ENCODE peak calls at places on chromosomes 13 and 19, in six cellular contexts. S, D, U, K, R and Z are unnamed samples.

GRCh38 chr19:54305141-54305540 is 7.8 kb downstream of the LILRA5 start:
- DNase-seq in S (no peak), D (no peak), U (no peak), K (no peak), R (no peak), Z (no peak)

GRCh38 chr19:51811344-51811743 is 16.4 kb downstream of the FPR3 start:
- DNase-seq in S (peak; percentile 67), D (no peak), U (no peak), K (no peak), R (no peak), Z (no peak)

GRCh38 chr19:9566729-9567128 is 17.6 kb downstream of the ZNF121 start:
- DNase-seq in S (no peak), D (no peak), U (no peak), K (no peak), R (no peak), Z (no peak)

GRCh38 chr19:5036733-5037681 is 68.1 kb downstream of the KDM4B start:
- DNase-seq in S (peak; percentile 77), D (peak; percentile 56), U (no peak), K (no peak), R (no peak), Z (no peak)

GRCh38 chr13:54593504-54593903 is 1564.9 kb downstream of the OLFM4 start:
- DNase-seq in S (no peak), D (no peak), U (no peak), K (no peak), R (no peak), Z (no peak)

GRCh38 chr13:33884506-33885221 is 66.7 kb downstream of the RFC3 start:
- DNase-seq in S (no peak), D (no peak), U (no peak), K (no peak), R (no peak), Z (no peak)

GRCh38 chr13:72849571-72849970 is 67.6 kb downstream of the PIBF1 start:
- DNase-seq in S (no peak), D (no peak), U (no peak), K (no peak), R (no peak), Z (no peak)

GRCh38 chr13:60260440-60260839 is 96.7 kb upstream of the DIAPH3 start:
- DNase-seq in S (no peak), D (no peak), U (no peak), K (no peak), R (no peak), Z (no peak)

GRCh38 chr19:47047272-47047930 is 1.0 kb downstream of the TMEM160 start:
- DNase-seq in S (no peak), D (no peak), U (no peak), K (no peak), R (no peak), Z (no peak)

GRCh38 chr19:6735181-6735891 is 2.0 kb downstream of the GPR108 start:
- DNase-seq in S (peak; percentile 11), D (no peak), U (no peak), K (no peak), R (peak; percentile 31), Z (no peak)
- H3K4me3 ChIP-seq in S (no peak overlapping the region), D (no peak overlapping the region), U (peak overlapping the region; percentile 81), K (peak overlapping the region; percentile 100), R (no peak overlapping the region), Z (peak overlapping the region; percentile 93)

GRCh38 chr19:13004273-13004672 is 9.0 kb downstream of the NFIX start:
- DNase-seq in S (no peak), D (no peak), U (no peak), K (no peak), R (no peak), Z (no peak)

GRCh38 chr19:13002389-13002898 is 7.2 kb downstream of the NFIX start:
- DNase-seq in S (peak; percentile 92), D (peak; percentile 66), U (no peak), K (no peak), R (no peak), Z (no peak)

GRCh38 chr19:13001166-13001501 is 5.9 kb downstream of the NFIX start:
- DNase-seq in S (no peak), D (no peak), U (no peak), K (no peak), R (no peak), Z (no peak)

GRCh38 chr19:13001502-13002388 is 6.5 kb downstream of the NFIX start:
- DNase-seq in S (peak; percentile 89), D (peak; percentile 66), U (no peak), K (no peak), R (peak; percentile 64), Z (no peak)

GRCh38 chr19:13002970-13003540 is 7.8 kb downstream of the NFIX start:
- DNase-seq in S (no peak), D (no peak), U (no peak), K (no peak), R (no peak), Z (no peak)
- H3K27me3 ChIP-seq in S (no peaks in the 10 kb centered on the region), D (no peaks in the 10 kb centered on the region), U (no peaks in the 10 kb centered on the region), K (no peaks in the 10 kb centered on the region), R (peaks cover 55% of the 10 kb centered on the region), Z (no peaks in the 10 kb centered on the region)

GRCh38 chr19:32165750-32166149 is 179.7 kb upstream of the ZNF507 start:
- DNase-seq in S (no peak), D (no peak), U (no peak), K (no peak), R (no peak), Z (no peak)

GRCh38 chr19:32168606-32169005 is 176.8 kb upstream of the ZNF507 start:
- DNase-seq in S (no peak), D (no peak), U (no peak), K (no peak), R (no peak), Z (no peak)

GRCh38 chr19:32165176-32165575 is 180.2 kb upstream of the ZNF507 start:
- DNase-seq in S (no peak), D (no peak), U (no peak), K (no peak), R (no peak), Z (no peak)

GRCh38 chr19:32166238-32166637 is 179.2 kb upstream of the ZNF507 start:
- DNase-seq in S (no peak), D (no peak), U (no peak), K (no peak), R (no peak), Z (no peak)

DNA sequence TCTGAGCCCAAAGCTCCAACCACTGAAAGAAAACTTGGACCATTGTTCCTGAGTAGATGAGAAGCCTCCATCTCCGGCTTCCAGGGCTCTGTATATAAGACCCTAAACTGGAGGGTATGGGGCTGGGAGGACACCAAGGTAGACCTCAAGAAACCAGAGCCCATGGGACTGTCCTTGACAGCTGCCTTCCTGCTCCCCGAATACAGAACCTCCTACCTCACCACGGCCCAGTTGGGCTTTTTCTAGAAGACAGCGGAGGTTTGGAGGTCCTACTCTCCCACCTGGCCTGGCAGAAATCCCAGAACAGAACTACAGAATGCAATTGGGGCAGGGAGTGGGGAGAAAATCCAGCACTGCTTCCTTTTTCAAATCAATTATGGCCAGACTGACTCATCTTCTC is 177.3 kb upstream of the ZNF507 start:
- DNase-seq in S (no peak), D (no peak), U (no peak), K (no peak), R (no peak), Z (no peak)
- TF ChIP-seq CTCF in S (no peak), D (no peak), U (no peak), K (no peak), R (no peak), Z (no peak)

DNA sequence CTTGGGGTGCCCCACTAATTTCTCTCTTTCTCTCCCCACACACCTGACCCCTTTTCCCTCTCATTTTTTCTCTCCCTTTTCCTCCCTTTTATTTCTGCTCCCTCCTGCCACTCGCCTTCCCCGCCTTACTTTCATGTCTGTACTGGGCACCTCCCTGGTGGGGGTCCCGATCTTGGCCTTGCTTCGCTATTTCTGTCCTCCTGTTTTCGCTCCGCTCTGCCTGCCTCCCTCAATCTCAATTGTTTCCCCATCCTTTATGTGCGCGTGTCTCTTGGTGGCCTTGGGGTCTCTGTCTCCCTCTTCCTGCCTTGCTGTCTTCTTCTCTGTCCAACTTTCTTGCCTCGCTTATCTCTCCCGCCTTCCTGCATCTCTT is 3.8 kb downstream of the GRIN2D start:
- DNase-seq in S (no peak), D (no peak), U (no peak), K (no peak), R (no peak), Z (no peak)
- H3K4me3 ChIP-seq in S (no peak overlapping the region), D (no peak overlapping the region), U (peak overlapping the region; percentile 51), K (peak overlapping the region; percentile 74), R (no peak overlapping the region), Z (no peak overlapping the region)